ENCODE peak calls at places on chromosomes 4 and X, in four cellular contexts. C is sigmoid colon; Y is stimulated activated CD8-positive, alpha-beta memory T cell treated with anti-CD3 and anti-CD28 coated beads, Interleukin-7, amount 100 ng/mL, for 24 hours; O is fibroblast of the aortic adventitia. B is an unnamed sample.

GRCh38 chrX:24343719-24344118 is 16.7 kb upstream of the SUPT20HL1 start:
- DNase-seq in C (no peak), Y (no peak), O (peak; percentile 15), B (no peak)

GRCh38 chr4:54941994-54942552 is 183.3 kb downstream of the KDR start:
- DNase-seq in C (no peak), Y (no peak), O (no peak), B (no peak)

GRCh38 chr4:185742766-185743165 is 69.2 kb downstream of the SORBS2 start:
- DNase-seq in C (no peak), Y (no peak), O (no peak), B (no peak)

GRCh38 chr4:8850830-8851188 is 20.8 kb downstream of the HMX1 start:
- DNase-seq in C (no peak), Y (no peak), O (no peak), B (no peak)

GRCh38 chrX:18146954-18147353 is 73.7 kb downstream of the BEND2 start:
- DNase-seq in C (no peak), Y (no peak), O (peak; percentile 14), B (no peak)

GRCh38 chrX:7116081-7116480 is 31.4 kb upstream of the STS start:
- DNase-seq in C (no peak), Y (no peak), O (no peak), B (no peak)

GRCh38 chr4:8727546-8728510 is 135.3 kb downstream of the CPZ start:
- DNase-seq in C (peak; percentile 56), Y (no peak), O (no peak), B (no peak)

GRCh38 chr4:67909910-67910905 is 26.4 kb upstream of the TMPRSS11D start:
- DNase-seq in C (no peak), Y (no peak), O (peak; percentile 51), B (no peak)

GRCh38 chr4:37798616-37799015 is 27.9 kb upstream of the PGM2 start:
- DNase-seq in C (no peak), Y (no peak), O (no peak), B (no peak)

GRCh38 chr4:6322761-6323566 is 53.3 kb downstream of the WFS1 start:
- DNase-seq in C (no peak), Y (no peak), O (no peak), B (no peak)

GRCh38 chrX:38890963-38891362 is 89.7 kb downstream of the MID1IP1 start:
- DNase-seq in C (no peak), Y (no peak), O (no peak), B (no peak)

GRCh38 chr4:8115916-8116315 is 42.7 kb downstream of the ABLIM2 start:
- DNase-seq in C (no peak), Y (no peak), O (no peak), B (no peak)

GRCh38 chrX:132395059-132395458 is 93.8 kb downstream of the MBNL3 start:
- DNase-seq in C (no peak), Y (no peak), O (no peak), B (no peak)

GRCh38 chr4:46270986-46271596 is 118.8 kb downstream of the GABRA2 start:
- DNase-seq in C (no peak), Y (no peak), O (no peak), B (no peak)

B was measured in omental fat pad.